ENCODE peak calls at places on chromosome 13, in nine cellular contexts. V is aorta; N is brain microvascular endothelial cell; Q is mesenchymal stem cell; G is ovary; K is mesendoderm; T is kidney; M is CD4-positive, CD25-positive, alpha-beta regulatory T cell; Y is heart right ventricle. E is an unnamed sample.

GRCh38 chr13:25783480-25784081 is 268.2 kb downstream of the SHISA2 start:
- DNase-seq in G (no peak), T (no peak), K (no peak), V (no peak), Q (no peak), M (no peak), Y (no peak), N (no peak), E (no peak)

GRCh38 chr13:21137696-21138095 is 38.7 kb downstream of the SKA3 start:
- DNase-seq in K (peak; percentile 27), M (no peak), V (no peak), T (no peak), N (peak; percentile 56), G (no peak), Y (no peak), Q (peak; percentile 44), E (no peak)

GRCh38 chr13:38180670-38181069 is 169.0 kb upstream of the UFM1 start:
- DNase-seq in Q (peak; percentile 20), M (no peak), Y (no peak), N (no peak), K (no peak), T (no peak), V (no peak), G (no peak), E (no peak)

GRCh38 chr13:41130356-41130755 is 2.2 kb downstream of the KBTBD6 start:
- DNase-seq in Y (no peak), G (no peak), T (no peak), K (no peak), V (no peak), N (no peak), M (no peak), Q (peak; percentile 9), E (no peak)

GRCh38 chr13:39091586-39091985 is 53.3 kb downstream of the NHLRC3 start:
- DNase-seq in G (no peak), M (no peak), K (peak; percentile 26), V (no peak), T (no peak), N (no peak), Q (no peak), Y (no peak), E (no peak)

GRCh38 chr13:49292742-49293498 is 45.2 kb downstream of the CDADC1 start:
- DNase-seq in N (peak; percentile 79), Y (peak; percentile 57), M (no peak), K (no peak), Q (peak; percentile 74), V (peak; percentile 91), T (no peak), G (peak; percentile 84), E (no peak)

GRCh38 chr13:42894765-42895181 is 97.3 kb downstream of the EPSTI1 start:
- DNase-seq in G (no peak), T (no peak), Q (no peak), M (no peak), Y (no peak), K (no peak), N (peak; percentile 51), V (no peak), E (no peak)

GRCh38 chr13:33483471-33483870 is 197.9 kb upstream of the STARD13 start:
- DNase-seq in Q (peak; percentile 40), Y (no peak), K (no peak), G (no peak), M (no peak), N (no peak), T (no peak), V (no peak), E (no peak)

GRCh38 chr13:65914707-65915106 is 1315.4 kb downstream of the PCDH9 start:
- DNase-seq in Y (no peak), Q (no peak), M (no peak), G (no peak), N (peak; percentile 41), V (no peak), T (no peak), K (no peak), E (no peak)

GRCh38 chr13:95707442-95708389 is 30.8 kb downstream of the DNAJC3 start:
- DNase-seq in V (no peak), Y (no peak), K (no peak), T (no peak), G (no peak), Q (no peak), M (no peak), N (no peak), E (no peak)

GRCh38 chr13:25686831-25687495 is 315.2 kb downstream of the ATP8A2 start:
- DNase-seq in K (no peak), V (no peak), G (no peak), N (no peak), M (no peak), T (no peak), Q (no peak), Y (no peak), E (no peak)

GRCh38 chr13:85508683-85509329 is 290.4 kb downstream of the SLITRK6 start:
- DNase-seq in Y (no peak), K (peak; percentile 16), M (no peak), V (peak; percentile 60), Q (no peak), T (no peak), N (peak; percentile 36), G (no peak), E (no peak)

GRCh38 chr13:85512421-85512820 is 286.8 kb downstream of the SLITRK6 start:
- DNase-seq in T (no peak), Q (no peak), K (no peak), V (no peak), G (no peak), M (no peak), N (no peak), Y (no peak), E (no peak)

GRCh38 chr13:85503797-85504196 is 295.4 kb downstream of the SLITRK6 start:
- DNase-seq in M (no peak), V (no peak), T (no peak), Q (no peak), G (no peak), K (no peak), N (peak; percentile 66), Y (no peak), E (no peak)

DNA sequence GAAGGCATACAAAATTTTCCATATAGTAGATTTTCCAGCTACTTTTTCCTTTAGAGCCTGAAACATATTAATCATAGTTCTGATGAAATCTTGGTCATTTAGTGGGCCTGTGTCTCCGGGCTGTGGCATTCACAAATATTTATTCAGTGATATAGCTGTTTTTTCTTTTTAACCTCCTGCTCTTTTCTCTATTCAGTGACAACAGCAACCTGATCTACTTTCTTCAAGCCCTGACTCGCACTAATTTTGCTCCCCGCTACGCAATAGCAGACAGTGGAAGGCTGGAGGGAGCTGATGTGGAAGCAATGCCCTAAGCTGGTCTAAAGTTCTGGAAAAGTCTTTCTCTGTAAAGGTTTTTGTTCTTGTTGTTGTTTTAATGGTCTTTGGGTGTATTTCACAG is 289.7 kb downstream of the SLITRK6 start:
- DNase-seq in N (peak; percentile 63), V (no peak), Y (no peak), M (no peak), G (no peak), Q (peak; percentile 10), K (no peak), T (no peak), E (no peak)
- H3K4me3 ChIP-seq in N (no peak overlapping the region), V (no peak overlapping the region), Y (no peak overlapping the region), M (no peak overlapping the region), G (no peak overlapping the region), Q (no peak overlapping the region), K (no peak overlapping the region), T (no peak overlapping the region), E (no peak overlapping the region)

DNA sequence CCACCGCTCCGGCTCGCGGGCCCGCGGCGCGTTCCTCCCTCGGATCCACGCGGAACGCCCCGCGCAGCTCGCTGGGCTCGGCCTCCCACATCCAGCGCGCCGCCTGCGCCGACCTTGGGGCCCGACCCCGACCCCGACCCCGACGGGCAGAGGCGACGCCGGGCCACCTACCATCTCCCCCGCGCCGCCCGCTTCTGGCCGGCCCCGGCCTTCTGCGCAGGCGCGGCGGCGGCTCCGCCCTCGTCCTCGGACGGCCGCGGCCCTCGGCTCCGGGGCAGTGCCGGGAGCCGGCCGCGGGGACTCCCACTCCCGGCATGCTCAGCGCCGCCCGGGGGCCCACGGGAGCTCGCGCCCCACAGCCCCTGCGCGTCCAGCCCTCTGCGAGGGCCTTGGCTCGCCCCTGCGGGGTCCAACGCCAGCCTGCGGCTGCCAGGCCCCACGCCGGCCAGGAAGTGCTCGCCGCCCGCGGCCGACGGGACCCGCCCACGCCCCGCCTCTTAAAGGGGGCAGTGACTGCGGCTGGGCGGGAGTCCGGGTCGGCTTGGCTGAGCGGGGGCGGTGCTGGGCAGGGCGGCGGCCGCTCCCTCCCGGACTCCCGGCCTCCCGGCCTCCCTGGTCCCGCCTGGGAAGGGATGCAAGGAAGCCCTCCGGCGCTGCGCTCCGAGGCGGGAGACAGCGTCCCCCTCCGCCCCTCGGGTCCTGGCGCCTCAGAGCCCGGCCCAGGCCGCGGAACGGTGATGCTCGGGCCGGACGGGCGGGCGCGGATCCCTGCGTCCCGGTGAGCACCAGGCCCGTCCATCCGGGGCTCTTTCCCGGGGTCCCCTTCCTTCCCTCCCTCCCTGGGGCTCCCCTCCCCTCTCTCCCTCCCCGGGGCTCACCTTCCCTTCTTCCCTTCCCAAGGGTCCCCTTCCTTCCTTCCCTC is at the start of gene DCUN1D2:
- DNase-seq in V (peak; percentile 98), G (peak; percentile 97), Y (peak; percentile 97), N (peak; percentile 84), Q (peak; percentile 94), M (peak; percentile 73), T (peak; percentile 98), K (peak; percentile 95), E (peak; percentile 59)
- H3K27ac ChIP-seq in V (peak within 1 kb of the TSS; percentile 85), G (peak within 1 kb of the TSS; percentile 90), Y (peak within 1 kb of the TSS; percentile 93), N (peak within 1 kb of the TSS; percentile 58), Q (peak within 1 kb of the TSS; percentile 64), M (peak within 1 kb of the TSS; percentile 62), T (peak within 1 kb of the TSS; percentile 49), K (peak within 1 kb of the TSS; percentile 88), E (peak within 1 kb of the TSS; percentile 60)

GRCh38 chr13:27826379-27827353 is 34.4 kb downstream of the GSX1 start:
- DNase-seq in V (peak; percentile 92), T (peak; percentile 89), Y (peak; percentile 74), G (peak; percentile 85), Q (peak; percentile 87), N (peak; percentile 82), K (peak; percentile 90), M (peak; percentile 41), E (peak; percentile 27)
- H3K4me3 ChIP-seq in V (no peak overlapping the region), T (peak overlapping the region; percentile 28), Y (peak overlapping the region; percentile 4), G (no peak overlapping the region), Q (no peak overlapping the region), N (peak overlapping the region; percentile 40), K (no peak overlapping the region), M (no peak overlapping the region), E (no peak overlapping the region)

DNA sequence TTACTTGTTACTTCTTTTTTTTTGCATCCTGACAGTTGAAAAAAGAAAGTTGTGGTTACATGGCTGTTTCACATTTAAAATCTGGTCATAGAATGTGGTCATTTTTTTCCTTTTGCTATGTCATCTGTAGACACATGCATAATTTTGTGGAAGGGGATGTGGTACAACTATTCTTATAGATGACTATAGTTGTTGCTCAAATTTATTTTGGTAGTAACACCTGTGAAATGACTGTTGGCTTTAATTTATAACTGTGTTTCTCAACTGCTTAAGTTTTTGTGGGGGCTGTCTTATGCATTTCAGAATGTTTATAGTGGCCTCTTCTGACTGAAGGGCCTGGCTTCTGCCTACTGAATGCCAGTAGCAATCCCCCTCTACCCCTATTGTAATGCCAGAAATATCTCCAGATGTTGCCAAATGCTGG is 130.5 kb downstream of the PAN3 start:
- DNase-seq in N (no peak), Q (no peak), G (no peak), V (no peak), Y (no peak), T (no peak), K (no peak), M (no peak), E (no peak)
- H3K27ac ChIP-seq in N (no peak overlapping the region), Q (no peak overlapping the region), G (no peak overlapping the region), V (no peak overlapping the region), Y (no peak overlapping the region), T (no peak overlapping the region), K (no peak overlapping the region), M (no peak overlapping the region), E (no peak overlapping the region)